ENCODE peak calls at places on chromosomes 2 and 18, in eight cellular contexts. R is Ammon's horn; P is T-helper 2 cell; H is activated naive CD8-positive, alpha-beta T cell treated with anti-CD3 and anti-CD28 coated beads for 36 hours; K is GM23338; X is endothelial cell; L is fibroblast of lung; U is HT-29. S is an unnamed sample.

GRCh38 chr2:32452338-32453064 is 95.7 kb downstream of the BIRC6 start:
- DNase-seq in R (no peak), P (no peak), H (no peak), K (no peak), X (no peak), L (no peak), U (no peak), S (no peak)

GRCh38 chr18:36441426-36441870 is 143.9 kb downstream of the FHOD3 start:
- DNase-seq in R (no peak), P (no peak), H (no peak), K (no peak), X (no peak), L (no peak), U (no peak), S (no peak)

GRCh38 chr2:171592026-171592555 is 69.8 kb downstream of the CYBRD1 start:
- DNase-seq in R (no peak), P (no peak), H (no peak), K (no peak), X (no peak), L (peak; percentile 8), U (no peak), S (no peak)

GRCh38 chr2:239288951-239289481 is 111.8 kb downstream of the HDAC4 start:
- DNase-seq in R (no peak), P (peak; percentile 91), H (peak; percentile 53), K (no peak), X (no peak), L (peak; percentile 31), U (no peak), S (no peak)

GRCh38 chr2:42125887-42126594 is 43.1 kb upstream of the EML4 start:
- DNase-seq in R (no peak), P (no peak), H (no peak), K (peak; percentile 38), X (no peak), L (peak; percentile 53), U (no peak), S (no peak)

GRCh38 chr18:58257461-58257860 is 213.4 kb downstream of the NEDD4L start:
- DNase-seq in R (peak; percentile 40), P (no peak), H (no peak), K (no peak), X (no peak), L (peak; percentile 47), U (no peak), S (no peak)

GRCh38 chr2:3180082-3180908 is 197.3 kb downstream of the EIPR1 start:
- DNase-seq in R (no peak), P (no peak), H (no peak), K (no peak), X (no peak), L (no peak), U (no peak), S (no peak)

GRCh38 chr2:152056418-152056817 is 42.4 kb downstream of the CACNB4 start:
- DNase-seq in R (no peak), P (no peak), H (no peak), K (no peak), X (no peak), L (no peak), U (no peak), S (no peak)

GRCh38 chr2:172970660-172971059 is 105.0 kb upstream of the MAP3K20 start:
- DNase-seq in R (no peak), P (peak; percentile 22), H (peak; percentile 68), K (no peak), X (no peak), L (no peak), U (no peak), S (no peak)

GRCh38 chr2:238864207-238865014 is 16.5 kb downstream of the TWIST2 start:
- DNase-seq in R (no peak), P (no peak), H (peak; percentile 42), K (peak; percentile 76), X (peak; percentile 43), L (peak; percentile 99), U (peak; percentile 93), S (peak; percentile 89)

GRCh38 chr2:219622472-219622871 is 5.0 kb upstream of the SLC4A3 start:
- DNase-seq in R (no peak), P (no peak), H (no peak), K (no peak), X (no peak), L (no peak), U (no peak), S (no peak)

GRCh38 chr18:50287441-50288347 is at the start of gene CXXC1:
- DNase-seq in R (peak; percentile 100), P (peak; percentile 100), H (peak; percentile 97), K (peak; percentile 100), X (peak; percentile 95), L (peak; percentile 100), U (peak; percentile 94), S (peak; percentile 93)

GRCh38 chr18:10771053-10771709 is 245.4 kb downstream of the NAPG start:
- DNase-seq in R (no peak), P (peak; percentile 84), H (no peak), K (no peak), X (no peak), L (peak; percentile 37), U (no peak), S (no peak)

GRCh38 chr2:166091439-166091838 is 36.4 kb downstream of the SCN1A start:
- DNase-seq in R (peak; percentile 29), P (no peak), H (no peak), K (peak; percentile 13), X (no peak), L (peak; percentile 52), U (no peak), S (no peak)

GRCh38 chr2:163652741-163653140 is 83.1 kb downstream of the FIGN start:
- DNase-seq in R (no peak), P (no peak), H (no peak), K (no peak), X (no peak), L (no peak), U (no peak), S (no peak)

GRCh38 chr2:72770879-72771461 is 54.9 kb downstream of the EXOC6B start:
- DNase-seq in R (peak; percentile 84), P (peak; percentile 70), H (peak; percentile 38), K (peak; percentile 89), X (peak; percentile 63), L (peak; percentile 80), U (peak; percentile 87), S (peak; percentile 53)

GRCh38 chr2:108613261-108614042 is 79.2 kb downstream of the LIMS1 start:
- DNase-seq in R (no peak), P (no peak), H (no peak), K (no peak), X (no peak), L (no peak), U (no peak), S (no peak)

GRCh38 chr2:161250864-161251436 is 57.3 kb upstream of the PSMD14 start:
- DNase-seq in R (peak; percentile 34), P (peak; percentile 46), H (no peak), K (peak; percentile 93), X (peak; percentile 25), L (peak; percentile 42), U (peak; percentile 83), S (peak; percentile 68)

GRCh38 chr2:173370198-173370597 is 15.5 kb downstream of the CDCA7 start:
- DNase-seq in R (no peak), P (peak; percentile 61), H (no peak), K (no peak), X (no peak), L (no peak), U (no peak), S (no peak)